ENCODE peak calls at places on chromosomes 2 and 18, in five cellular contexts. U, L, O, V and A are unnamed samples.
A peak's percentile ranks its signal among the peaks of the same experiment; 100 is the strongest.

GRCh38 chr2:162992828-162993227 is 154.3 kb upstream of the KCNH7 start:
- DNase-seq in U (no peak), L (no peak), O (no peak), V (no peak), A (no peak)

GRCh38 chr2:11579867-11580659 is 46.2 kb downstream of the GREB1 start:
- DNase-seq in U (no peak), L (no peak), O (no peak), V (no peak), A (no peak)

GRCh38 chr2:38159621-38160020 is 83.7 kb upstream of the CYP1B1 start:
- DNase-seq in U (peak; percentile 2), L (no peak), O (no peak), V (no peak), A (no peak)

GRCh38 chr2:78162202-78162601 is 640.0 kb upstream of the LRRTM4 start:
- DNase-seq in U (no peak), L (no peak), O (no peak), V (no peak), A (no peak)

GRCh38 chr2:211495339-211495738 is 938.9 kb downstream of the CPS1 start:
- DNase-seq in U (no peak), L (no peak), O (no peak), V (no peak), A (no peak)

GRCh38 chr2:218889937-218890336 is 9.3 kb downstream of the WNT10A start:
- DNase-seq in U (no peak), L (no peak), O (no peak), V (no peak), A (no peak)

GRCh38 chr2:214810670-214811069 is 1.2 kb upstream of the BARD1 start:
- DNase-seq in U (peak; percentile 18), L (no peak), O (peak; percentile 53), V (no peak), A (no peak)

GRCh38 chr2:200000444-200001163 is 45.2 kb downstream of the MAIP1 start:
- DNase-seq in U (no peak), L (no peak), O (no peak), V (no peak), A (no peak)

GRCh38 chr2:196482119-196483065 is 157.1 kb upstream of the CCDC150 start:
- DNase-seq in U (no peak), L (no peak), O (no peak), V (peak; percentile 55), A (no peak)

GRCh38 chr2:159209341-159210306 is 76.9 kb downstream of the WDSUB1 start:
- DNase-seq in U (no peak), L (no peak), O (no peak), V (no peak), A (no peak)

GRCh38 chr18:37334494-37335125 is 231.0 kb downstream of the CELF4 start:
- DNase-seq in U (no peak), L (peak; percentile 27), O (no peak), V (peak; percentile 73), A (no peak)

GRCh38 chr2:120346667-120347358 is 877 bp downstream of the INHBB start:
- DNase-seq in U (peak; percentile 55), L (no peak), O (peak; percentile 69), V (peak; percentile 34), A (no peak)

GRCh38 chr2:134919360-134920210 is 963 bp downstream of the CCNT2 start:
- DNase-seq in U (no peak), L (no peak), O (no peak), V (peak; percentile 10), A (no peak)

GRCh38 chr2:239577306-239577705 is 176.5 kb upstream of the HDAC4 start:
- DNase-seq in U (no peak), L (no peak), O (peak; percentile 32), V (no peak), A (no peak)

GRCh38 chr2:55431982-55432627 is 12.4 kb upstream of the CCDC88A start:
- DNase-seq in U (peak; percentile 57), L (no peak), O (no peak), V (peak; percentile 15), A (no peak)

GRCh38 chr2:159855153-159856140 is 57.4 kb upstream of the CD302 start:
- DNase-seq in U (no peak), L (no peak), O (no peak), V (peak; percentile 4), A (no peak)

GRCh38 chr2:95328386-95329125 is 31.4 kb downstream of the KCNIP3 start:
- DNase-seq in U (no peak), L (no peak), O (no peak), V (peak; percentile 45), A (no peak)

GRCh38 chr2:231169475-231169874 is 29.0 kb upstream of the ARMC9 start:
- DNase-seq in U (no peak), L (no peak), O (no peak), V (no peak), A (no peak)

GRCh38 chr2:109381327-109381820 is 232.4 kb downstream of the SEPTIN10 start:
- DNase-seq in U (no peak), L (no peak), O (no peak), V (no peak), A (no peak)

GRCh38 chr2:172299741-172300140 is 127.6 kb upstream of the ITGA6 start:
- DNase-seq in U (no peak), L (no peak), O (no peak), V (peak; percentile 73), A (no peak)

GRCh38 chr18:7987284-7987976 is 420.3 kb downstream of the PTPRM start:
- DNase-seq in U (no peak), L (peak; percentile 59), O (no peak), V (peak; percentile 80), A (no peak)

GRCh38 chr2:26668041-26668440 is 24.5 kb upstream of the KCNK3 start:
- DNase-seq in U (no peak), L (no peak), O (no peak), V (no peak), A (no peak)

GRCh38 chr2:12469053-12469625 is 247.6 kb upstream of the TRIB2 start:
- DNase-seq in U (no peak), L (no peak), O (no peak), V (no peak), A (no peak)

GRCh38 chr2:29223257-29223656 is 108.0 kb downstream of the CLIP4 start:
- DNase-seq in U (no peak), L (no peak), O (no peak), V (no peak), A (no peak)

GRCh38 chr2:6916224-6916623 is 988 bp upstream of the RNF144A start:
- DNase-seq in U (no peak), L (no peak), O (no peak), V (no peak), A (no peak)

GRCh38 chr2:16322308-16323130 is 343.1 kb downstream of the CYRIA start:
- DNase-seq in U (no peak), L (no peak), O (no peak), V (no peak), A (no peak)

GRCh38 chr2:16321256-16321655 is 344.4 kb downstream of the CYRIA start:
- DNase-seq in U (no peak), L (no peak), O (no peak), V (no peak), A (no peak)

GRCh38 chr2:16323131-16323520 is 342.5 kb downstream of the CYRIA start:
- DNase-seq in U (no peak), L (no peak), O (no peak), V (no peak), A (no peak)

GRCh38 chr2:16320716-16321115 is 344.9 kb downstream of the CYRIA start:
- DNase-seq in U (peak; percentile 67), L (no peak), O (no peak), V (no peak), A (no peak)

GRCh38 chr2:16321872-16322271 is 343.8 kb downstream of the CYRIA start:
- DNase-seq in U (peak; percentile 43), L (no peak), O (no peak), V (no peak), A (no peak)
- TF ChIP-seq CTCF in U (peak; percentile 76), L (no peak), O (no peak), V (no peak), A (no peak)

GRCh38 chr2:176413786-176414185 is 144.5 kb downstream of the MTX2 start:
- DNase-seq in U (no peak), L (no peak), O (no peak), V (no peak), A (no peak)
- TF ChIP-seq CTCF in U (no peak), L (no peak), O (no peak), V (no peak), A (no peak)

GRCh38 chr18:32550958-32551357 is 80.3 kb upstream of the GAREM1 start:
- DNase-seq in U (peak; percentile 88), L (no peak), O (no peak), V (no peak), A (no peak)
- TF ChIP-seq CTCF in U (peak; percentile 33), L (peak; percentile 38), O (no peak), V (no peak), A (no peak)

DNA sequence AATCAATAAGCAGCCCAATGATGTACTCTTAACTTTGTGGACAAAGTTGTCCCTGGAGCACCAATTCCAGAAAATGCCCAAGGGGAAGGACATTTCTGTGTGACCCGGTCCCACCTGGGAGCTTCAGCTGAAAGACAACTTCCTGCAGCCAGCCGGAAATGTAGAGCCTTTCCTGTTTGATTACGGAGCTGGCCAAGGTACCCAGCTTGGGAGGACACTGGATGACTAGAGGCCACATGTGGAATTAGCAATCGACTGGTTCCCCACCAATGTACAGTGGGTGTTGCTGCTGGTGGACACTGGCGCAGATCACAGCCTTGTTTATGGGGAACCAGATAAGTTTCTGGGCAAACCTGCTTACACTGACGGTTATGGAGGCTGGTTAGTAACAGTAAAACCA is 53.0 kb upstream of the ZC3H15 start:
- DNase-seq in U (no peak), L (no peak), O (no peak), V (no peak), A (no peak)
- TF ChIP-seq CTCF in U (no peak), L (no peak), O (no peak), V (no peak), A (no peak)

DNA sequence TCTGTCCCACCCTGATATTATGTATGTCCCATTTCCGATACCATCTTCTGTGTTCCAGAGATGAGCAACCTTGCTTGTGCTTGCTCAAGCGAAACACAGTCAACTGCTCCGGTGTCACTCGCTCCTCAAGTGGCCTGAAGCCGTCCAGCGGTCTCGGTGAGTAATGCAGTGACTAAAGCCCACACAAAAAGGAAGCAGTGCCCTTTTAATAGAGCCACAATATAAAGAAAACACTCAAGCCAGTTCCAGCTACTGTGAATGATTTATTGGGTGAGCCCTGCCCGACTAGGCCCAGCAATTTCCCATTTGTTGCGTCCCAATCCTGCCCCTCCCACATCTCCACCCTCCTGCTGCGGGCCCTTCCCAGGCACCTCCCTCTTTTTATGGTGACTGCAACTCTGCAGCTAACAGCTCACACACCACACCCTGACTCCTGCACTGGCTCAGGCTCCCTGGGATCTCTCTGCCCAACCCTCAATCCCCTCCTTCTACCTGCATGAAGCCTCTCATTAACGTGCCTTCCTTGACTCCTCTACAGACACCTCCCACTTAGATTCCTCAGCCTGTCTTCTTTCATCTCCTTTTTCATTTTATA is 44.2 kb upstream of the DSC1 start:
- DNase-seq in U (peak; percentile 57), L (no peak), O (peak; percentile 68), V (peak; percentile 73), A (peak; percentile 62)
- TF ChIP-seq CTCF in U (no peak), L (peak; percentile 31), O (no peak), V (no peak), A (no peak)